ENCODE peak calls at places on chromosome 16, in six cellular contexts. D is neural progenitor cell, R is AG10803, J is kidney epithelial cell, P is GM10248, W is AG09309. G is an unnamed sample.

GRCh38 chr16:87582221-87582965 is 19.9 kb upstream of the JPH3 start:
- DNase-seq in D (peak; percentile 35), R (peak; percentile 82), J (no peak), P (no peak), W (peak; percentile 35), G (no peak)

GRCh38 chr16:77214411-77215138 is 15.4 kb downstream of the SYCE1L start:
- DNase-seq in D (no peak), R (no peak), J (no peak), P (no peak), W (no peak), G (no peak)

GRCh38 chr16:83954577-83955016 is 1.6 kb downstream of the OSGIN1 start:
- DNase-seq in D (no peak), R (peak; percentile 65), J (no peak), P (no peak), W (no peak), G (no peak)

GRCh38 chr16:27520982-27521673 is 28.6 kb downstream of the GTF3C1 start:
- DNase-seq in D (no peak), R (no peak), J (no peak), P (no peak), W (no peak), G (no peak)

GRCh38 chr16:23171234-23171948 is 11.2 kb upstream of the SCNN1G start:
- DNase-seq in D (no peak), R (peak; percentile 29), J (no peak), P (no peak), W (no peak), G (no peak)

GRCh38 chr16:72415379-72415778 is 243.4 kb upstream of the PMFBP1 start:
- DNase-seq in D (no peak), R (no peak), J (no peak), P (no peak), W (no peak), G (no peak)

GRCh38 chr16:27781195-27781524 is 231.2 kb downstream of the KATNIP start:
- DNase-seq in D (no peak), R (peak; percentile 16), J (no peak), P (no peak), W (no peak), G (no peak)

GRCh38 chr16:4345439-4346204 is 5.5 kb downstream of the PAM16 start:
- DNase-seq in D (no peak), R (no peak), J (no peak), P (no peak), W (no peak), G (no peak)

GRCh38 chr16:21602785-21603184 is 3.4 kb downstream of the METTL9 start:
- DNase-seq in D (no peak), R (no peak), J (no peak), P (no peak), W (no peak), G (no peak)

GRCh38 chr16:23500212-23500865 is 10.0 kb downstream of the GGA2 start:
- DNase-seq in D (no peak), R (no peak), J (no peak), P (no peak), W (no peak), G (no peak)

GRCh38 chr16:12311309-12311708 is 334.8 kb downstream of the SNX29 start:
- DNase-seq in D (peak; percentile 34), R (no peak), J (no peak), P (no peak), W (no peak), G (no peak)

GRCh38 chr16:68235105-68235881 is 634 bp downstream of the ESRP2 start:
- DNase-seq in D (peak; percentile 55), R (no peak), J (no peak), P (no peak), W (no peak), G (no peak)

GRCh38 chr16:53097190-53097589 is 42.4 kb downstream of the CHD9 start:
- DNase-seq in D (no peak), R (no peak), J (no peak), P (no peak), W (no peak), G (no peak)

GRCh38 chr16:48535831-48536599 is 74.0 kb downstream of the N4BP1 start:
- DNase-seq in D (peak; percentile 55), R (peak; percentile 91), J (no peak), P (peak; percentile 79), W (no peak), G (peak; percentile 47)

GRCh38 chr16:70650216-70650615 is 3.9 kb downstream of the IL34 start:
- DNase-seq in D (no peak), R (no peak), J (no peak), P (no peak), W (no peak), G (no peak)

GRCh38 chr16:52364500-52364899 is 182.4 kb downstream of the TOX3 start:
- DNase-seq in D (no peak), R (no peak), J (no peak), P (no peak), W (no peak), G (no peak)

GRCh38 chr16:65120811-65121721 is 797 bp downstream of the CDH11 start:
- DNase-seq in D (peak; percentile 59), R (no peak), J (no peak), P (peak; percentile 7), W (no peak), G (no peak)

GRCh38 chr16:89920723-89921122 is 2.1 kb downstream of the MC1R start:
- DNase-seq in D (no peak), R (peak; percentile 30), J (no peak), P (no peak), W (no peak), G (no peak)

GRCh38 chr16:27927266-27927901 is 136.1 kb downstream of the GSG1L start:
- DNase-seq in D (no peak), R (no peak), J (no peak), P (no peak), W (no peak), G (no peak)

GRCh38 chr16:28923652-28924398 is 1.2 kb downstream of the RABEP2 start:
- DNase-seq in D (no peak), R (no peak), J (no peak), P (peak; percentile 77), W (no peak), G (no peak)

GRCh38 chr16:76574651-76575050 is 297.4 kb downstream of the CNTNAP4 start:
- DNase-seq in D (no peak), R (no peak), J (no peak), P (no peak), W (no peak), G (no peak)

GRCh38 chr16:53502331-53503269 is at the start of gene AKTIP:
- DNase-seq in D (peak; percentile 44), R (peak; percentile 61), J (no peak), P (peak; percentile 68), W (no peak), G (no peak)

DNA sequence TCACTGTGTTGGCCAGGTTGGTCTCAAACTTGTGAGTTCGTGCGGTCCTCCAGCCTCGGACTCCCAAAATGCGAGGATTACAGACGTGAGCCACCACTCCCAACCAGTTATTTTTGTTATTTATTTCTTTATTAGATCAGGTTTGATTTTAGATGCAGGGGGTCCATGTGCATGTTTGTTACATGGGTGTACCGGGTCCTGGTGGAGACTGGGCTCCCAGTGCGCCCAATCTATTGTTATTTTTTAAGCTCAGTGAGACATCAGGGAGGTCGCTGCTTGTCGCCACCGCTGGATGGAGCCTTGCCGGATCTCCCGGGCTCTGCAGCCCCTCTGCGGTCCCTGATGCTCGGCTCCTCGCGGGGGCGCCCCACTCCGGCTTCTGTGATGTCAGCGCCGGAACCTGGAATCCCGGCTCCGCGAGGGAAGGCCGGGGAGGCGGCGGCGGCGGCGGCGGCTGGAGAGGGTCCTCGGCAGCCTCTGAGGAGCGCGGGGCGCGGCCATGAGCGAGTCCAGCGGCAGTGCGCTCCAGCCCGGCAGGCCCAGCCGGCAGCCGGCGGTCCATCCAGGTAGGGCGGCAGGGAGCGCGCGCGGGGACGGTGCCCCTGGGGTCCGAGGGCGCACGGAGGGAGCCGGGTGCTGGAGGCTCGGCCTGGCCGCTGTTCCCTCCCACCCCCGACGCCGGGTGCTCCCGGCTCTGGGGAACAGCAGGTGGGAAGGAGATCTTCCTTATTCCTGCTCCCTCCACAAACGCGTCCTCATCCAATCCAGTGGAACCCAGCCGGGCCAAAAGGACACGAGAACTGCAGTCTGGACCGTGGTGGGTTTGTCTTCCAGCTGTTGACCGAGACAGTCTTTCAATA is at the start of gene TMC7:
- DNase-seq in D (peak; percentile 97), R (peak; percentile 77), J (no peak), P (peak; percentile 47), W (no peak), G (peak; percentile 43)
- TF ChIP-seq CTCF in D (peak; percentile 88), R (peak; percentile 82), J (peak; percentile 93), P (peak; percentile 39), W (peak; percentile 90), G (peak; percentile 88)

GRCh38 chr16:15482068-15482747 is 47.8 kb downstream of the BMERB1 start:
- DNase-seq in D (no peak), R (peak; percentile 92), J (peak; percentile 99), P (no peak), W (peak; percentile 83), G (peak; percentile 82)
- TF ChIP-seq CTCF in D (no peak), R (peak; percentile 40), J (peak; percentile 19), P (no peak), W (peak; percentile 35), G (peak; percentile 20)

DNA sequence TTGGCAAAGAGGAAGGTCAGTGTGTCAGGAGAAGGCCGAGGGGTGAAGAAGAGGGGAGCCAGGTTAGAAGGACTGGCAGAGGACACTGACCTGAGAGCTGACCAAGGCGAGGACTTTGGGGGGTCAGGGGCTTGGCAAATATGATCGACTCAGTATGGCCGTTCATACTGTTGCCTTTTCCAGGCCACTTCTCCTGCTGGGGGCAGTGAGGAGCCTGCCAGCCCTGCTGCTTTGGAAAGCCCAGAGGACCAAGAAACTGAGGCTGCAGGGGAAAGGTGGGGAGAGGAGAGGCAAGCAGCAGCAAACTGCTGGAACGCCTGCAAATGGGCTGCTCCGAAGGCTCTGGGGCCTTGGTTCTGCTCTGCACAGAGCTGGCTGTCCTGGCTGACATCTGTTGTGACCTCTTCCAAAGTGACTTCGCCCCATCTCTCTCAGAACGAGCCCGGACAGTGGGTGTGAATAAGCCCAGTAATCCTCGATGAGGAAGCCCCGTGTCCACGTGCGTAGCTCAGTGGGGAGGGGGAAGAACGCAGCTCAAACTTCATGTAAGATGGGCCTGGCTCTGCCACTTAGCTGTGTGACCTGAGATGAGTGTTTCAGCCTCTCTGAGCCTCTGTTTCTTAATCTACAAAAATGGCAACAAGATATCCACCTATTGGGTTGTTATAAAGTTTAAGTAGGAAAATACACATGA is 111.3 kb downstream of the SALL1 start:
- DNase-seq in D (no peak), R (no peak), J (no peak), P (no peak), W (no peak), G (no peak)
- TF ChIP-seq CTCF in D (no peak), R (no peak), J (no peak), P (no peak), W (no peak), G (no peak)

DNA sequence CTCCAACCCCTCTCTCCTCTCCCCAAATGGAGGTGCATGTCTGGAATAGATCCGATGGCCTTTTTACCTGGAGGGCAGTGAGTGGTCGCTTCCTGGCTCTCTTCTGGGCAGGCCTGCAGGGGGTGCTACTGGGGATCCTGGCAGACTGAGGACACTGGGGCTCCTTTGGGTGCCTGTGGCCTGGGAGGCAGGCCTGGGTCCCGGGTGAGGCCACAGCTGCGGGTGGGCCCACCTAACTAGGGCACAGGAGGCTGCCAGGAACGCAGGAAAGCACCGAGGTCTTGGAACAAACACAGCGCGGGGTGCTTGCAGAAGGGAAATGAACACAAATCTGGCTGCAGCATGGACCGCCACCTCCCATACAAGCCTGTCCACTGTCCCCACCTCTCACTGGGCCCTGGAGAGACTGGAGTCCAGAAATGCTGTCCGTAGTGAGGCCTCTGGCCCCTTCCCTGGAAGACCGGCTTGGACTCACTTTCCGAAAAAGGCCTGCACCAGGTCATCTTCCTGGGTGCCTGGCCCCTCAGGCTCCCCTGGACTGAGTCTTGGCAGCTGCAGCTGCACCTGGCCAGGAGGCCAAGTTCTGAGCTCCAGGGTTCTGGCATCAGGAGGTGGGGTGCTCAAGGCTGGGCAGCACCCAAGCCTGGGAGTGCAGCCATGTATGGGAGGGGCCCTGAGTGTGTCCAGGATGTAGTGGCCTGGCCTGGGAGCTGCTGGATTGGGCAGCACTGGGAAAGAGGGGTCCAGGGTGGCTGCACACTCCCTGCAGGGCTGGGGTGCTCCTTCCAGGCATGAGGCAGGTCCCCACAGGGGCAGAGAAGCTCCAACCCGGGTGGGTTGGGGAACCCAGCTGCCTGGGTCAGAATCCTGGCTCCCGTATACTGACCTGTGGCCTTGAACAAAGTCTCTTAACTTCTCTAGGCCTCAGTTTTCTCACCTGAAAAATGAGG is 195.1 kb downstream of the IRF8 start:
- DNase-seq in D (no peak), R (no peak), J (no peak), P (no peak), W (no peak), G (no peak)
- TF ChIP-seq CTCF in D (peak; percentile 42), R (no peak), J (no peak), P (no peak), W (peak; percentile 18), G (peak; percentile 25)

G was measured in AG09319.